ENCODE peak calls at places on chromosome 18, in seven cellular contexts. R is M059J, N is NCI-H1417, Q is WTC11, C is T-cell, Z is AG10803, X is nucleus accumbens. D is an unnamed sample.

GRCh38 chr18:70176537-70176936 is 28.9 kb downstream of the RTTN start:
- DNase-seq in R (no peak), X (no peak), Q (no peak), C (no peak), N (no peak), Z (no peak), D (no peak)

GRCh38 chr18:8811115-8811514 is 105.8 kb downstream of the MTCL1 start:
- DNase-seq in N (no peak), Q (no peak), C (no peak), Z (no peak), R (no peak), X (no peak), D (peak)

GRCh38 chr18:11419336-11419735 is 190.1 kb upstream of the SLC35G4 start:
- DNase-seq in Z (no peak), X (no peak), C (no peak), Q (no peak), R (no peak), N (no peak), D (no peak)

GRCh38 chr18:41881285-41881684 is 73.7 kb upstream of the PIK3C3 start:
- DNase-seq in Z (peak), N (no peak), R (peak), Q (no peak), C (no peak), X (no peak), D (peak)

GRCh38 chr18:74898965-74899364 is 301.3 kb downstream of the ZNF407 start:
- DNase-seq in N (peak), R (peak), Z (peak), C (no peak), Q (no peak), X (no peak), D (peak)

GRCh38 chr18:32930695-32931301 is 158.0 kb upstream of the KLHL14 start:
- DNase-seq in N (peak), C (no peak), X (no peak), Z (peak), R (peak), Q (no peak), D (peak)

GRCh38 chr18:11398625-11399024 is 210.8 kb upstream of the SLC35G4 start:
- DNase-seq in Q (no peak), Z (no peak), X (no peak), N (no peak), R (peak), C (no peak), D (no peak)

GRCh38 chr18:11392292-11392691 is 217.1 kb upstream of the SLC35G4 start:
- DNase-seq in N (no peak), C (no peak), Q (no peak), Z (no peak), X (no peak), R (peak), D (peak)

GRCh38 chr18:29488617-29489016 is 1311.7 kb upstream of the CDH2 start:
- DNase-seq in X (no peak), N (no peak), C (no peak), R (peak), Q (no peak), Z (peak), D (peak)

GRCh38 chr18:43486462-43486861 is 209.2 kb upstream of the SYT4 start:
- DNase-seq in X (no peak), C (no peak), R (peak), N (peak), Z (no peak), Q (peak), D (no peak)

GRCh38 chr18:63421514-63421913 is 762 bp downstream of the VPS4B start:
- DNase-seq in N (no peak), Q (no peak), Z (peak), X (no peak), R (no peak), C (no peak), D (peak)

GRCh38 chr18:49238433-49239042 is 221.9 kb downstream of the DYM start:
- DNase-seq in Q (no peak), R (peak), N (peak), X (no peak), C (no peak), Z (peak), D (peak)

GRCh38 chr18:49849331-49850217 is 36.2 kb upstream of the ACAA2 start:
- DNase-seq in Z (peak), C (no peak), Q (peak), N (peak), R (peak), X (no peak), D (peak)

GRCh38 chr18:21602302-21602592 is 1.7 kb upstream of the ESCO1 start:
- DNase-seq in N (no peak), Z (no peak), Q (no peak), R (no peak), C (no peak), X (no peak), D (no peak)

GRCh38 chr18:6401687-6402086 is 13.0 kb downstream of the L3MBTL4 start:
- DNase-seq in N (no peak), R (peak), X (no peak), Q (peak), Z (no peak), C (no peak), D (no peak)

GRCh38 chr18:26103579-26103978 is 13.2 kb upstream of the SS18 start:
- DNase-seq in Q (peak), N (no peak), C (peak), R (peak), Z (no peak), X (no peak), D (peak)

GRCh38 chr18:79424008-79424565 is 28.4 kb downstream of the NFATC1 start:
- DNase-seq in R (no peak), Z (no peak), C (no peak), Q (no peak), N (no peak), X (no peak), D (no peak)

GRCh38 chr18:21597616-21598015 is 2.9 kb downstream of the ESCO1 start:
- DNase-seq in C (no peak), Z (no peak), X (no peak), N (no peak), R (no peak), Q (no peak), D (no peak)

GRCh38 chr18:11577271-11578112 is 31.9 kb upstream of the SLC35G4 start:
- DNase-seq in N (no peak), R (peak), Z (no peak), Q (no peak), X (no peak), C (no peak), D (no peak)

GRCh38 chr18:78406743-78407455 is 572.7 kb upstream of the SALL3 start:
- DNase-seq in Z (no peak), C (no peak), N (peak), X (no peak), R (no peak), Q (no peak), D (no peak)

GRCh38 chr18:35467624-35468016 is 30.1 kb downstream of the INO80C start:
- DNase-seq in C (no peak), N (no peak), Z (no peak), X (no peak), Q (no peak), R (no peak), D (no peak)

GRCh38 chr18:31943895-31944816 is 1.2 kb upstream of the TRAPPC8 start:
- DNase-seq in R (no peak), Z (no peak), C (no peak), Q (no peak), X (no peak), N (no peak), D (peak)

GRCh38 chr18:59631583-59632181 is 65.5 kb downstream of the CCBE1 start:
- DNase-seq in N (peak), C (no peak), R (peak), Q (peak), X (no peak), Z (peak), D (peak)

GRCh38 chr18:22465859-22466602 is 48.3 kb upstream of the CTAGE1 start:
- DNase-seq in Q (no peak), X (no peak), N (no peak), C (peak), R (peak), Z (peak), D (peak)

GRCh38 chr18:63882333-63883141 is 5.0 kb upstream of the SERPINB2 start:
- DNase-seq in R (peak), C (no peak), Q (no peak), X (no peak), N (no peak), Z (peak), D (peak)

GRCh38 chr18:13217466-13217961 is 1.0 kb upstream of the LDLRAD4 start:
- DNase-seq in C (no peak), R (peak), Z (peak), X (no peak), Q (peak), N (peak), D (no peak)

GRCh38 chr18:48680871-48681270 is 142.0 kb downstream of the CTIF start:
- DNase-seq in N (no peak), Z (no peak), Q (no peak), C (no peak), X (peak), R (no peak), D (no peak)

GRCh38 chr18:3015203-3015590 is 2.3 kb upstream of the LPIN2 start:
- DNase-seq in Z (peak), R (peak), N (no peak), C (no peak), Q (no peak), X (no peak), D (peak)

GRCh38 chr18:51867767-51868166 is 472.2 kb upstream of the DCC start:
- DNase-seq in Q (no peak), Z (peak), R (peak), N (no peak), X (no peak), C (no peak), D (peak)

GRCh38 chr18:62436636-62437519 is 85.9 kb upstream of the ZCCHC2 start:
- DNase-seq in Z (peak), R (peak), Q (no peak), C (no peak), N (no peak), X (no peak), D (peak)

GRCh38 chr18:48915621-48916425 is 34.9 kb downstream of the SMAD7 start:
- DNase-seq in R (no peak), Q (no peak), N (no peak), X (no peak), Z (no peak), C (no peak), D (no peak)

GRCh38 chr18:76544511-76545350 is 49.7 kb upstream of the ZNF516 start:
- DNase-seq in N (peak), C (no peak), Q (no peak), Z (no peak), R (no peak), X (no peak), D (no peak)

GRCh38 chr18:76620326-76620813 is 125.3 kb upstream of the ZNF516 start:
- DNase-seq in Z (peak), C (peak), R (peak), Q (peak), X (peak), N (peak), D (peak)

GRCh38 chr18:78733762-78734613 is 245.6 kb upstream of the SALL3 start:
- DNase-seq in N (no peak), Z (no peak), X (no peak), C (no peak), R (no peak), Q (no peak), D (no peak)

GRCh38 chr18:49725809-49726514 is 87.4 kb downstream of the ACAA2 start:
- DNase-seq in N (no peak), C (no peak), R (peak), X (no peak), Z (peak), Q (peak), D (peak)

GRCh38 chr18:75858754-75859153 is 431.3 kb upstream of the SMIM21 start:
- DNase-seq in Z (no peak), X (no peak), N (no peak), Q (no peak), R (no peak), C (no peak), D (no peak)

GRCh38 chr18:62457830-62458229 is 65.0 kb upstream of the ZCCHC2 start:
- DNase-seq in C (no peak), R (no peak), N (no peak), Z (no peak), Q (peak), X (no peak), D (no peak)

D was measured in bronchial epithelial cell.